ENCODE peak calls at places on chromosomes 1 and 21, in five cellular contexts. J is A549, A is PC-9, S is heart right ventricle, P is H9. E is an unnamed sample. For H3K9me3, the result is how much of the 10 kb centered on the place peaks cover.

GRCh38 chr1:56098956-56099355 is 480.4 kb downstream of the PLPP3 start:
- DNase-seq in J (no peak), A (no peak), S (no peak), P (no peak), E (no peak)

GRCh38 chr1:192879416-192879815 is 70.6 kb downstream of the RGS2 start:
- DNase-seq in J (no peak), A (no peak), S (peak), P (no peak), E (no peak)

GRCh38 chr1:45205000-45205909 is 1.1 kb downstream of the ZSWIM5 start:
- DNase-seq in J (peak), A (no peak), S (peak), P (peak), E (no peak)

GRCh38 chr1:88608139-88608943 is 75.7 kb upstream of the PKN2 start:
- DNase-seq in J (peak), A (peak), S (no peak), P (no peak), E (no peak)

GRCh38 chr21:20971296-20971921 is 26.8 kb upstream of the NCAM2 start:
- DNase-seq in J (no peak), A (no peak), S (no peak), P (peak), E (no peak)

GRCh38 chr1:45359882-45360513 is 19.8 kb upstream of the MUTYH start:
- DNase-seq in J (no peak), A (peak), S (peak), P (no peak), E (peak)

GRCh38 chr1:225896937-225897549 is 8.1 kb upstream of the LEFTY1 start:
- DNase-seq in J (peak), A (peak), S (no peak), P (no peak), E (peak)

GRCh38 chr1:12438349-12438924 is 179.6 kb downstream of the DHRS3 start:
- DNase-seq in J (no peak), A (no peak), S (no peak), P (no peak), E (peak)

GRCh38 chr1:53046930-53047329 is 15.1 kb upstream of the PODN start:
- DNase-seq in J (no peak), A (peak), S (no peak), P (no peak), E (no peak)

GRCh38 chr1:52751589-52752306 is 25.5 kb downstream of the ZYG11B start:
- DNase-seq in J (no peak), A (no peak), S (peak), P (no peak), E (no peak)

GRCh38 chr21:43609501-43610340 is 49.6 kb downstream of the HSF2BP start:
- DNase-seq in J (no peak), A (peak), S (peak), P (no peak), E (no peak)

GRCh38 chr21:34642211-34643075 is 26.4 kb upstream of the CLIC6 start:
- DNase-seq in J (no peak), A (no peak), S (no peak), P (no peak), E (no peak)

GRCh38 chr1:248372394-248372793 is 3.2 kb upstream of the OR2T6 start:
- DNase-seq in J (no peak), A (no peak), S (no peak), P (no peak), E (no peak)
- H3K9me3 ChIP-seq in J (under half), A (under half), S (under half), P (half or more), E (under half)

GRCh38 chr1:153661111-153661708 is 2.7 kb downstream of the SNAPIN start:
- DNase-seq in J (no peak), A (no peak), S (no peak), P (no peak), E (no peak)

GRCh38 chr1:153659175-153659534 is 652 bp downstream of the SNAPIN start:
- DNase-seq in J (no peak), A (no peak), S (no peak), P (no peak), E (no peak)

GRCh38 chr1:153659656-153660055 is 1.2 kb downstream of the SNAPIN start:
- DNase-seq in J (no peak), A (no peak), S (no peak), P (no peak), E (no peak)

GRCh38 chr1:153655333-153655732 is 3.2 kb upstream of the SNAPIN start:
- DNase-seq in J (no peak), A (no peak), S (no peak), P (no peak), E (no peak)

GRCh38 chr1:153658400-153659174 is at the start of gene SNAPIN:
- DNase-seq in J (peak), A (peak), S (peak), P (peak), E (peak)
- TF ChIP-seq CTCF in J (no peak), A (peak), S (no peak), P (no peak), E (no peak)

GRCh38 chr1:17028662-17029188 is 17.0 kb upstream of the ATP13A2 start:
- DNase-seq in J (no peak), A (no peak), S (no peak), P (no peak), E (no peak)
- H3K27ac ChIP-seq in J (no peak), A (no peak), S (no peak), P (no peak), E (no peak)

GRCh38 chr21:39911286-39911685 is 44.0 kb downstream of the PCP4 start:
- DNase-seq in J (peak), A (no peak), S (no peak), P (no peak), E (no peak)
- H3K9me3 ChIP-seq in J (under half), A (under half), S (under half), P (under half), E (under half)

DNA sequence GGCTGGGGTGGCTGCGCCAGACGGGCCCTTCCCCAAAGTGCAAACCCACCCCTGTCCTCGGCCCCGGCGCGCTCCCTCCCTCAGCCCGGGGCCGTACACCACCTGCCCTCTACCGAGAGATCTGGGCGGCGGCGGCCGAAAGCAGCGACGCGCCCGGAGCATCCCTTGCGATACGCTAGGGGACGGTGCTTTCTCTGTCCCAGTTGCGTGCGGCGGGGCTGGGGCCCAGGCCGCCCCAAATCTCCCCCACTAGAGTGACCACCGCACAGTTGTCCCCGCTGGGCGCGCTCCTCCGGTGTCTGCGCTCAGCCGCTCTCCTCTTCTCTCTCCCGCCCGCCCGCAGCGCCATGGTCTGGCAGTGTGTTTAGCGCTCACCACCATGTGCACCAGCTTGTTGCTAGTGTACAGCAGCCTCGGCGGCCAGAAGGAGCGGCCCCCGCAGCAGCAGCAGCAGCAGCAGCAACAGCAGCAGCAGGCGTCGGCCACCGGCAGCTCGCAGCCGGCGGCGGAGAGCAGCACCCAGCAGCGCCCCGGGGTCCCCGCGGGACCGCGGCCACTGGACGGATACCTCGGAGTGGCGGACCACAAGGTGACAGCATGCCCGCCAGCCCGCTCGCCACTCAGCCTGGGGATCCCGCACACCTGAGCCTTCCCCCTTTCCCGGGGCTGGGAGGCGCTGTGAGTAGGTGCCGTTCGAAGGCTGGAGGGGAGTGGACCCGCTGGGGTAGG is 1.0 kb downstream of the ST6GALNAC5 start:
- DNase-seq in J (peak), A (no peak), S (no peak), P (peak), E (no peak)
- TF ChIP-seq CTCF in J (peak), A (no peak), S (no peak), P (peak), E (no peak)

DNA sequence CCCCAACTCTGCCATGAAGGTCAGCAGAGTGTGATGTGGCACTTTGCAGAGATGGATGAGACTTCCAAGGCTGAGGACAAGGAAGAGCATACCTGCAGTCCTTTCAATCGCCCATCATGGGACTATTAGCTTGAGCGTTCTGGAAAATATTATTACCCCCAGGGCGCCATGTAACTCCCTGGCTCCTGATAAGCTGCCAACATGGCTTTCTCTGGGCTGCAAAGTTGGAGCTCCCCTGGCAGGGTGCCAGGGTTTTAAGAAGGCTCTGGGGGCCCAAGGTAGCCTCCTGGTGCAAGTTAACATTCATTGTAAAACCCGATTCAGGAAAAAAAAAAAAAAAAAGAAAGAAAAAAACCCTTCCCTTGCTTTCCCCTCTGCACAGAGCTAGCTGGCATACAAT is 196.7 kb downstream of the PBX1 start:
- DNase-seq in J (no peak), A (no peak), S (no peak), P (no peak), E (no peak)
- H3K27ac ChIP-seq in J (peak), A (no peak), S (peak), P (no peak), E (no peak)

E was measured in CD4-positive, alpha-beta T cell.